ENCODE peak calls at places on chromosomes 3 and 15, in seven cellular contexts. R is omental fat pad, P is DND-41, D is A549, E is body of pancreas, I is AG09309, K is transverse colon. T is an unnamed sample.

GRCh38 chr15:82111918-82112317 is 66.1 kb upstream of the MEX3B start:
- DNase-seq in P (no peak), K (no peak), I (no peak), D (no peak), E (no peak), R (no peak), T (no peak)

GRCh38 chr3:22399566-22399965 is 648.6 kb upstream of the ZNF385D start:
- DNase-seq in P (no peak), D (no peak), E (no peak), I (no peak), K (no peak), R (no peak), T (no peak)

GRCh38 chr3:126117786-126118185 is 33.9 kb upstream of the SLC41A3 start:
- DNase-seq in R (no peak), P (no peak), I (no peak), D (no peak), E (peak; percentile 4), K (peak; percentile 2), T (peak; percentile 54)

GRCh38 chr15:29093696-29094343 is 175.8 kb downstream of the NSMCE3 start:
- DNase-seq in P (no peak), K (no peak), R (no peak), I (no peak), E (no peak), D (no peak), T (no peak)

GRCh38 chr3:53846134-53846850 is at the start of the genes CHDH and IL17RB:
- DNase-seq in I (no peak), K (peak; percentile 84), R (no peak), P (no peak), D (peak; percentile 49), E (peak; percentile 92), T (no peak)

GRCh38 chr3:13895155-13896105 is 15.6 kb upstream of the WNT7A start:
- DNase-seq in I (peak; percentile 34), R (peak; percentile 76), E (peak; percentile 97), D (peak; percentile 82), K (peak; percentile 96), P (peak; percentile 91), T (peak; percentile 95)

GRCh38 chr3:129556890-129557736 is 14.1 kb downstream of the H1-8 start:
- DNase-seq in E (no peak), K (no peak), I (no peak), P (no peak), D (no peak), R (no peak), T (no peak)

GRCh38 chr3:63617391-63617790 is 35.1 kb upstream of the SNTN start:
- DNase-seq in D (no peak), I (no peak), R (no peak), P (no peak), E (no peak), K (no peak), T (no peak)

GRCh38 chr3:70951937-70952492 is 631.5 kb downstream of the FOXP1 start:
- DNase-seq in K (no peak), P (no peak), R (no peak), D (no peak), I (no peak), E (no peak), T (no peak)

GRCh38 chr3:67655364-67656121 is 1.1 kb upstream of the SUCLG2 start:
- DNase-seq in I (no peak), K (peak; percentile 73), E (peak; percentile 30), P (peak; percentile 91), D (peak; percentile 37), R (no peak), T (no peak)

GRCh38 chr3:101685870-101686307 is 629 bp downstream of the RPL24 start:
- DNase-seq in E (no peak), I (no peak), K (no peak), D (no peak), P (peak; percentile 22), R (no peak), T (no peak)

GRCh38 chr3:101695779-101696372 is 9.4 kb upstream of the RPL24 start:
- DNase-seq in I (no peak), P (peak; percentile 53), D (peak; percentile 72), E (peak; percentile 37), R (no peak), K (no peak), T (no peak)

GRCh38 chr3:101687142-101687931 is 819 bp upstream of the RPL24 start:
- DNase-seq in R (no peak), E (peak; percentile 25), K (no peak), I (no peak), P (no peak), D (peak; percentile 35), T (no peak)

GRCh38 chr3:101689291-101689690 is 2.8 kb upstream of the RPL24 start:
- DNase-seq in I (no peak), P (no peak), K (no peak), D (no peak), R (no peak), E (no peak), T (no peak)

GRCh38 chr3:101690972-101691371 is 4.5 kb upstream of the RPL24 start:
- DNase-seq in I (no peak), P (no peak), R (no peak), E (no peak), D (no peak), K (no peak), T (no peak)
- TF ChIP-seq CTCF in I (no peak), P (no peak), R (no peak), E (no peak), D (no peak), K (no peak), T (no peak)

GRCh38 chr15:57947781-57948180 is 117.7 kb downstream of the ALDH1A2 start:
- DNase-seq in I (no peak), E (no peak), K (no peak), D (no peak), P (no peak), R (no peak), T (no peak)

GRCh38 chr15:57946491-57947048 is 118.9 kb downstream of the ALDH1A2 start:
- DNase-seq in K (no peak), D (no peak), E (no peak), R (no peak), P (no peak), I (no peak), T (no peak)

GRCh38 chr15:57941816-57942215 is 123.7 kb downstream of the ALDH1A2 start:
- DNase-seq in R (no peak), K (no peak), I (no peak), D (no peak), P (no peak), E (no peak), T (no peak)

GRCh38 chr15:57947282-57947681 is 118.2 kb downstream of the ALDH1A2 start:
- DNase-seq in I (no peak), D (no peak), P (no peak), R (no peak), E (no peak), K (no peak), T (no peak)

GRCh38 chr15:57943766-57944165 is 121.7 kb downstream of the ALDH1A2 start:
- DNase-seq in I (no peak), R (no peak), E (no peak), K (no peak), D (no peak), P (no peak), T (no peak)
- TF ChIP-seq CTCF in I (no peak), R (no peak), E (no peak), K (no peak), D (no peak), P (no peak), T (no peak)

GRCh38 chr3:42557849-42558248 is 23.9 kb downstream of the SEC22C start:
- DNase-seq in R (no peak), I (no peak), D (no peak), K (no peak), E (no peak), P (no peak), T (no peak)
- TF ChIP-seq CTCF in R (no peak), I (no peak), D (no peak), K (no peak), E (no peak), P (peak; percentile 37), T (no peak)

GRCh38 chr3:87309601-87310000 is 33.2 kb upstream of the POU1F1 start:
- DNase-seq in K (no peak), R (no peak), E (no peak), I (no peak), P (no peak), D (peak; percentile 43), T (no peak)

GRCh38 chr3:87311309-87311708 is 34.9 kb upstream of the POU1F1 start:
- DNase-seq in P (no peak), I (no peak), R (no peak), K (no peak), E (no peak), D (no peak), T (no peak)

GRCh38 chr3:87313641-87314040 is 37.3 kb upstream of the POU1F1 start:
- DNase-seq in K (no peak), E (no peak), I (no peak), D (no peak), R (no peak), P (no peak), T (no peak)

GRCh38 chr3:87305517-87305916 is 29.1 kb upstream of the POU1F1 start:
- DNase-seq in R (no peak), P (no peak), D (no peak), K (no peak), I (no peak), E (no peak), T (no peak)

GRCh38 chr3:87307805-87308204 is 31.4 kb upstream of the POU1F1 start:
- DNase-seq in E (no peak), I (no peak), P (no peak), D (no peak), K (no peak), R (no peak), T (no peak)
- TF ChIP-seq CTCF in E (no peak), I (no peak), P (peak; percentile 23), D (no peak), K (no peak), R (no peak), T (no peak)

DNA sequence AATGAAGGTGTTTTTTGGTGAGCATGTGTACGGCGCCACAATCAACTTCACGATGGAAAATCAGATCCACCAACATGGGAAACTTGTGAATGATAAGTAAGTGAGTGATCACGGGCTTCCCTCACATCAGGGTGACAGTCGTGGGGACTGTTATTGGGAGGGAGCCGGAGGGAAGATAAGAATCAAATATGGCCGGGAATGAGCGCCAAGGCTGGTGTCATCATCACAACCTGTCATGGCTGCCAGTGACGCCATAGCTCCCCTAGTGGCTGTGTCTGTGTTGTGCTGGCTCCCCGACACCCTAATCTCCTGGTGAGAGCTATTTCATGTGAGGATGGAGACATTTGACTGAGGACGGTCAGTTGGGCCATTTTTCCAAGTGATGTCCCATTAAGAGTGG is 168.5 kb downstream of the SV2B start:
- DNase-seq in I (no peak), D (peak; percentile 49), K (no peak), P (peak; percentile 22), R (no peak), E (no peak), T (no peak)
- TF ChIP-seq CTCF in I (peak; percentile 40), D (peak; percentile 22), K (no peak), P (peak; percentile 56), R (no peak), E (no peak), T (peak; percentile 61)